ENCODE peak calls at places on chromosomes 3 and 15, in eight cellular contexts. C is activated CD4-positive, alpha-beta memory T cell treated with anti-CD3 and anti-CD28 coated beads for 36 hours; B is thoracic aorta; A is Ammon's horn; W is BE2C; M is activated T-cell treated with anti-CD3 and anti-CD28 coated beads, Interleukin-2, amount 50 U/mL, for 72 hours; O is SW480; R is nephron progenitor cell. X is an unnamed sample.

GRCh38 chr3:163490119-163490518 is 1588.2 kb downstream of the SI start:
- DNase-seq in C (peak; percentile 42), B (no peak), A (no peak), W (peak; percentile 85), M (peak; percentile 23), O (peak; percentile 31), R (peak; percentile 51), X (peak; percentile 45)

GRCh38 chr3:151214459-151214858 is 11.4 kb upstream of the GPR171 start:
- DNase-seq in C (no peak), B (no peak), A (no peak), W (no peak), M (no peak), O (no peak), R (no peak), X (no peak)

GRCh38 chr3:8460815-8461482 is 40.7 kb upstream of the LMCD1 start:
- DNase-seq in C (no peak), B (peak; percentile 53), A (no peak), W (no peak), M (no peak), O (no peak), R (no peak), X (no peak)

GRCh38 chr15:41215708-41216107 is 14.8 kb downstream of the EXD1 start:
- DNase-seq in C (no peak), B (no peak), A (no peak), W (no peak), M (no peak), O (no peak), R (no peak), X (no peak)

GRCh38 chr3:101325393-101326134 is 5.2 kb upstream of the IMPG2 start:
- DNase-seq in C (no peak), B (no peak), A (no peak), W (no peak), M (no peak), O (no peak), R (no peak), X (no peak)

GRCh38 chr3:160810360-160810759 is 54.3 kb downstream of the PPM1L start:
- DNase-seq in C (no peak), B (peak; percentile 20), A (no peak), W (no peak), M (no peak), O (no peak), R (no peak), X (no peak)

GRCh38 chr3:152834354-152835310 is at the start of gene P2RY1:
- DNase-seq in C (peak; percentile 35), B (no peak), A (peak; percentile 66), W (peak; percentile 49), M (peak; percentile 52), O (peak; percentile 79), R (peak; percentile 88), X (peak; percentile 67)

GRCh38 chr3:16877527-16877926 is 7.2 kb upstream of the PLCL2 start:
- DNase-seq in C (no peak), B (no peak), A (no peak), W (no peak), M (no peak), O (no peak), R (no peak), X (no peak)

GRCh38 chr3:129619726-129620162 is 13.3 kb upstream of the PLXND1 start:
- DNase-seq in C (no peak), B (no peak), A (peak; percentile 36), W (no peak), M (no peak), O (no peak), R (no peak), X (no peak)